ENCODE peak calls at places on chromosomes 11 and 22, in five cellular contexts. N, Z, C, R and Q are unnamed samples.

GRCh38 chr22:43293259-43293658 is 49.9 kb downstream of the SCUBE1 start:
- DNase-seq in R (no peak), N (no peak), Z (no peak), C (no peak), Q (peak)

GRCh38 chr22:38205261-38206128 is 3.7 kb downstream of the MAFF start:
- DNase-seq in R (peak), C (peak), Z (no peak), N (peak), Q (no peak)

GRCh38 chr11:3721002-3721401 is 49.8 kb upstream of the CHRNA10 start:
- DNase-seq in C (no peak), N (no peak), R (no peak), Z (no peak), Q (no peak)

GRCh38 chr11:118144301-118144701 is 8.3 kb downstream of the SCN4B start:
- DNase-seq in Z (no peak), C (no peak), N (no peak), R (no peak), Q (no peak)

GRCh38 chr11:61162092-61162935 is 1.1 kb upstream of the VPS37C start:
- DNase-seq in R (peak), C (peak), N (no peak), Z (no peak), Q (peak)

GRCh38 chr11:30143098-30143705 is 87.6 kb upstream of the FSHB start:
- DNase-seq in N (no peak), C (peak), Z (no peak), R (peak), Q (peak)

GRCh38 chr11:119262668-119263351 is 54.1 kb downstream of the MCAM start:
- DNase-seq in N (no peak), R (peak), C (peak), Z (no peak), Q (peak)

GRCh38 chr11:16632295-16633200 is 105.9 kb upstream of the C11orf58 start:
- DNase-seq in R (peak), C (peak), N (no peak), Z (no peak), Q (peak)

GRCh38 chr11:41660585-41660984 is 201.1 kb upstream of the LRRC4C start:
- DNase-seq in R (no peak), C (no peak), N (no peak), Z (no peak), Q (no peak)

GRCh38 chr22:50525991-50526848 is 822 bp upstream of the SCO2 start:
- DNase-seq in N (peak), Z (no peak), C (peak), R (peak), Q (peak)

GRCh38 chr22:36267896-36268485 is 15.1 kb downstream of the APOL1 start:
- DNase-seq in N (no peak), Z (no peak), C (no peak), R (no peak), Q (no peak)

GRCh38 chr11:12175694-12176241 is 65.4 kb downstream of the MICAL2 start:
- DNase-seq in N (no peak), Z (peak), R (peak), C (peak), Q (peak)

GRCh38 chr11:86062719-86063118 is 6.2 kb downstream of the PICALM start:
- DNase-seq in Z (no peak), R (peak), N (no peak), C (no peak), Q (no peak)

GRCh38 chr11:123977731-123978347 is at the start of gene OR10S1:
- DNase-seq in N (no peak), C (no peak), Z (no peak), R (no peak), Q (peak)

GRCh38 chr11:11230802-11231562 is 122.1 kb downstream of the CSNK2A3 start:
- DNase-seq in Z (no peak), N (no peak), C (no peak), R (no peak), Q (no peak)

GRCh38 chr11:111665779-111666178 is 63.5 kb downstream of the SIK2 start:
- DNase-seq in C (peak), N (no peak), R (peak), Z (no peak), Q (peak)

GRCh38 chr11:11036185-11037161 is 178.6 kb upstream of the ZBED5 start:
- DNase-seq in C (peak), R (peak), Z (peak), N (no peak), Q (peak)

GRCh38 chr22:32700186-32700882 is 101.2 kb upstream of the TIMP3 start:
- DNase-seq in N (peak), R (no peak), C (peak), Z (no peak), Q (peak)

GRCh38 chr11:128877726-128878125 is 10.6 kb upstream of the KCNJ1 start:
- DNase-seq in R (no peak), N (no peak), C (no peak), Z (no peak), Q (no peak)

GRCh38 chr22:41048791-41049717 is 43.3 kb upstream of the EP300 start:
- DNase-seq in R (peak), Z (no peak), C (peak), N (peak), Q (no peak)

GRCh38 chr11:40280161-40281054 is 1179.0 kb downstream of the LRRC4C start:
- DNase-seq in N (peak), Z (no peak), R (peak), C (no peak), Q (no peak)

GRCh38 chr11:13098067-13098466 is 89.0 kb downstream of the RASSF10 start:
- DNase-seq in C (no peak), R (no peak), N (no peak), Z (no peak), Q (peak)

GRCh38 chr11:103907548-103908455 is 128.6 kb upstream of the DDI1 start:
- DNase-seq in N (no peak), R (peak), Z (no peak), C (peak), Q (peak)

GRCh38 chr11:72012897-72013721 is 14.4 kb downstream of the IL18BP start:
- DNase-seq in N (peak), C (peak), R (peak), Z (no peak), Q (peak)

GRCh38 chr11:126607374-126607773 is 251.9 kb downstream of the ST3GAL4 start:
- DNase-seq in Z (no peak), R (peak), C (peak), N (peak), Q (peak)

GRCh38 chr22:27637604-27638003 is 164.0 kb downstream of the MN1 start:
- DNase-seq in Z (no peak), C (peak), N (no peak), R (peak), Q (peak)

GRCh38 chr11:93329936-93330445 is 551 bp upstream of the DEUP1 start:
- DNase-seq in C (no peak), Z (no peak), R (peak), N (no peak), Q (no peak)

GRCh38 chr11:43508511-43508918 is 149.8 kb downstream of the TTC17 start:
- DNase-seq in Z (no peak), N (no peak), R (peak), C (peak), Q (peak)

GRCh38 chr11:6390718-6391547 is 659 bp downstream of the SMPD1 start:
- DNase-seq in N (no peak), Z (no peak), C (no peak), R (no peak), Q (no peak)

GRCh38 chr22:42000466-42000865 is 1.9 kb downstream of the WBP2NL start:
- DNase-seq in C (no peak), Z (no peak), N (no peak), R (no peak), Q (no peak)

DNA sequence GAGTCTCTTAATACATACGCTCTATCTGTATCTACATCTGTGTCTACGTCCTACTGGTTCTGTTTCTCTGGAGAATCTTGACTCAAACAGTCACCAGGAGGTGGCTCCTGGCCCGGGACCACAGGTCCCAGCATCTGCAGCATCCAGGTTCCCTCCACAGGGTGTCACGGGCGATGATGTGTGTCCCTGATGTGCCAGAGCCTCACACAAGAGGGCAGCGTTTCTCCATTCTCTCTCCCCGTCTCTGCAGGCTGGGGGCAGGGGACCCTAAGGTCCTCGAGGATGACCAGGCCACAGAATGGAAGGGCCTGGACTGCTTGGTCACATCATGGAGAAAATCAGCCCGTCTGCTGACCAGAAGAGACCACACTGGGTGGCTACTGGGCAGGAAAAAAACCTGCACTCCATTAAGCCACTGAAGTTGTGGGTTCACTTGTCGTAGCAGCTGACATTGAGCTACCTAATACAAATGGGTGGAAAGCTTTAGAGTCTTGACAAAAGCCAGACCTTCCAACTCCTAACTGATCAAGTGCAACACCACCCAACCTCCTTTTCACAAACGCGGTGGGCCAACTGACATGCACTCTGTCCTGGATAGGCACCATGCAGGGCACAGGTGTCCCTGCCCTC is 392.5 kb downstream of the CTTN start:
- DNase-seq in C (no peak), R (no peak), N (no peak), Z (no peak), Q (no peak)
- TF ChIP-seq CTCF in C (peak), R (peak), N (no peak), Z (peak), Q (no peak)

DNA sequence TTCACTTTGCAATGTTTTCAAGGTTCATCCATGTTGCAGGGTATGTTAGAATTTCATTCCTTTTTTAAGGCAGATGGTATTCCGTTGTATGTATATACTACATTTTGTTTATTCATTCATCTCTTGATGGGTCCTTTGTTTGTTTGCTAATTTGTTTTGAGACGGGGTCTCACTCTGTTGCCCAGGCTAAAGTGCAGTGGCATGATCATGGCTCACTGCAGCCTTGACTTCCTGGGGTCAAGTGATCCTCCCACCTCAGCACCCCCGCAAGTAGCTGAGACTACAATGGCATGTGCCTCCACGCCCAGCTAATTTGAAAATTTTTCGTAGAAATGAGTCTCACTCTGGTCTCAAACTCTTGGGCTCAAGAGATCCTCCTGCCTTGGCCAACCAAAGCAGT is 6.2 kb downstream of the UVRAG start:
- DNase-seq in N (no peak), R (no peak), Z (no peak), C (no peak), Q (no peak)
- H3K4me3 ChIP-seq in N (no peak), R (no peak), Z (no peak), C (no peak), Q (no peak)

DNA sequence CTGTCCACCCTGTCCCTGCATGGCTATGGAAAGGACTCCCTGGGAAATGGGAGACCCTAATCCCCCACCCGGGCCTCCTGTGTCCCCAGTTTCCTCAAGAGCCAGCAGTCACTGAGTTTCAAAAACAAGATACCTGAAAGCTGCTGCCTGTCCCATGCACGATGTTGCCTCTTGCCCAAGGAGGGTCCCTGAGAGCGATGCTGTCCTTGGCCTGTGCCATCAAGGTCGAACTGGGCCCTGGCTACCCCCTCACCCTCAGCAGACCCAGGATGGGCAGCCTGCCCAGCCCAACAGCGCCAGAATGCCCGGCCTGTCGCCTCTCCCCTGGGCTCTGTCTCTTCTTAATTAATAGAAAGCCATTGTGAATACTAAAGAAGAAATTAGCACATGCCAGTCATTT is 104.5 kb upstream of the LMO1 start:
- DNase-seq in Z (no peak), N (no peak), C (no peak), R (no peak), Q (no peak)
- TF ChIP-seq CTCF in Z (no peak), N (no peak), C (no peak), R (no peak), Q (no peak)

GRCh38 chr11:64746486-64746885 is 2.5 kb upstream of the RASGRP2 start:
- DNase-seq in C (no peak), Z (no peak), R (no peak), N (no peak), Q (no peak)
- H3K4me3 ChIP-seq in C (no peak), Z (no peak), R (no peak), N (no peak), Q (no peak)

DNA sequence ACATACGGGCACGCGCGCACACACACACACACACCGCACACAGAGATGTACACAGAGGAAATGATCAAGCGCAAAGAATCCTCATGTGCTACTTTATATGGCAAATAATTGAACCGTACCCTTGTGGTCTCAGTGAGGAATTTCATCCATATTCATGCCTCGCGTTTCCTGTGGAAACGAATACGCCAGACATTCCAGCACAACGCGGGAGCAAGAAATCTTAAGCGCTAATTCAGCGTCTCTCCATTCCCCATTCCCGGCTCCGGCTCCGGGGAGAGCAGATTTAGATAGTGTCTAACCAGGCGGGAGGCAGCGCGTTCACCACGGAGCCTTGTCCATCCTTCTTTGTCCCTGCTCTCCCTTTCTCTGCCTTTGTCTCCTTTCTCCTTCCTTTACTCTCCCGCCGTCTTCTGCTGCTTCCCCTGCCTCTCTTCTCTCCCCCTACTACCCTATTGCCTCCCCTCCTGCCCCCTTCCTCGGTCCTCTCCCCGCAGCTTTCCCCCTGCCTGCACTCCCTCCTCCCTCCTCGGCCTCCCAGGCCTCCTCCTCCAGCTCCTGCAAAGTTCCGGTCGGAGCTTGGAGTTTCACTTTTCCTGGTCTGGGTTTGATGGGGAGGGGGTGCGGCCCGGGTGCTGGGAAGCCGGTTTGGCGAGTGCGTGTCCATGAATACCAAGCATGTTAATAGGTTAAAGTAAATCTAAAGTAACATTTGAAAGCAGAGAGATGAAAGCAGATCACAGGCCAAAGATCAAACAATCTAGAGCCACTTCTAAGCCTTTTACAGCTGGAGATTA is 579.3 kb downstream of the BUD13 start:
- DNase-seq in C (peak), N (no peak), Z (peak), R (peak), Q (peak)
- TF ChIP-seq CTCF in C (peak), N (no peak), Z (peak), R (peak), Q (no peak)